ENCODE peak calls at places on chromosome 7, in seven cellular contexts. One of them, this sample, is unnamed.

GRCh38 chr7:133783276-133783675 is 343.9 kb upstream of the LRGUK start:
- DNase-seq in right atrium auricular region: no peak
- DNase-seq in mesendoderm: no peak
- DNase-seq in tibial nerve: no peak
- DNase-seq in ovary: no peak
- DNase-seq in CD8-positive, alpha-beta T cell: no peak
- DNase-seq in astrocyte: no peak
- DNase-seq in this sample: no peak

GRCh38 chr7:156515911-156516790 is 124.4 kb upstream of the RNF32 start:
- DNase-seq in right atrium auricular region: no peak
- DNase-seq in mesendoderm: no peak
- DNase-seq in tibial nerve: no peak
- DNase-seq in ovary: no peak
- DNase-seq in CD8-positive, alpha-beta T cell: no peak
- DNase-seq in astrocyte: no peak
- DNase-seq in this sample: no peak

GRCh38 chr7:144786522-144786921 is 49.3 kb downstream of the TPK1 start:
- DNase-seq in right atrium auricular region: no peak
- DNase-seq in mesendoderm: peak; percentile 40
- DNase-seq in tibial nerve: no peak
- DNase-seq in ovary: no peak
- DNase-seq in CD8-positive, alpha-beta T cell: no peak
- DNase-seq in astrocyte: no peak
- DNase-seq in this sample: no peak

GRCh38 chr7:2313450-2314208 is 612 bp downstream of the SNX8 start:
- DNase-seq in right atrium auricular region: no peak
- DNase-seq in mesendoderm: peak; percentile 13
- DNase-seq in tibial nerve: no peak
- DNase-seq in ovary: no peak
- DNase-seq in CD8-positive, alpha-beta T cell: no peak
- DNase-seq in astrocyte: no peak
- DNase-seq in this sample: peak; percentile 51

GRCh38 chr7:64887756-64888508 is 15.1 kb upstream of the ZNF273 start:
- DNase-seq in right atrium auricular region: peak; percentile 58
- DNase-seq in mesendoderm: peak; percentile 84
- DNase-seq in tibial nerve: no peak
- DNase-seq in ovary: no peak
- DNase-seq in CD8-positive, alpha-beta T cell: peak; percentile 70
- DNase-seq in astrocyte: no peak
- DNase-seq in this sample: no peak

GRCh38 chr7:16562456-16563220 is 36.0 kb downstream of the LRRC72 start:
- DNase-seq in right atrium auricular region: no peak
- DNase-seq in mesendoderm: no peak
- DNase-seq in tibial nerve: no peak
- DNase-seq in ovary: no peak
- DNase-seq in CD8-positive, alpha-beta T cell: no peak
- DNase-seq in astrocyte: no peak
- DNase-seq in this sample: no peak

GRCh38 chr7:137096607-137097006 is 228.2 kb downstream of the CHRM2 start:
- DNase-seq in right atrium auricular region: no peak
- DNase-seq in mesendoderm: no peak
- DNase-seq in tibial nerve: no peak
- DNase-seq in ovary: no peak
- DNase-seq in CD8-positive, alpha-beta T cell: no peak
- DNase-seq in astrocyte: peak; percentile 79
- DNase-seq in this sample: peak; percentile 29

GRCh38 chr7:23277359-23277989 is 21.7 kb upstream of the MALSU1 start:
- DNase-seq in right atrium auricular region: no peak
- DNase-seq in mesendoderm: peak; percentile 87
- DNase-seq in tibial nerve: no peak
- DNase-seq in ovary: no peak
- DNase-seq in CD8-positive, alpha-beta T cell: no peak
- DNase-seq in astrocyte: peak; percentile 43
- DNase-seq in this sample: peak; percentile 87

GRCh38 chr7:18305866-18306265 is 189.7 kb upstream of the HDAC9 start:
- DNase-seq in right atrium auricular region: no peak
- DNase-seq in mesendoderm: no peak
- DNase-seq in tibial nerve: no peak
- DNase-seq in ovary: no peak
- DNase-seq in CD8-positive, alpha-beta T cell: no peak
- DNase-seq in astrocyte: peak; percentile 29
- DNase-seq in this sample: no peak

GRCh38 chr7:121436136-121436535 is 40.0 kb upstream of the FAM3C start:
- DNase-seq in right atrium auricular region: no peak
- DNase-seq in mesendoderm: no peak
- DNase-seq in tibial nerve: no peak
- DNase-seq in ovary: no peak
- DNase-seq in CD8-positive, alpha-beta T cell: no peak
- DNase-seq in astrocyte: no peak
- DNase-seq in this sample: no peak

GRCh38 chr7:101171442-101171837 is 6.1 kb upstream of the VGF start:
- DNase-seq in right atrium auricular region: no peak
- DNase-seq in mesendoderm: peak; percentile 3
- DNase-seq in tibial nerve: no peak
- DNase-seq in ovary: no peak
- DNase-seq in CD8-positive, alpha-beta T cell: no peak
- DNase-seq in astrocyte: no peak
- DNase-seq in this sample: peak; percentile 37

GRCh38 chr7:122884186-122884585 is 2.1 kb downstream of the CADPS2 start:
- DNase-seq in right atrium auricular region: no peak
- DNase-seq in mesendoderm: no peak
- DNase-seq in tibial nerve: no peak
- DNase-seq in ovary: no peak
- DNase-seq in CD8-positive, alpha-beta T cell: no peak
- DNase-seq in astrocyte: no peak
- DNase-seq in this sample: no peak

GRCh38 chr7:80825499-80825898 is 93.4 kb downstream of the SEMA3C start:
- DNase-seq in right atrium auricular region: no peak
- DNase-seq in mesendoderm: no peak
- DNase-seq in tibial nerve: no peak
- DNase-seq in ovary: no peak
- DNase-seq in CD8-positive, alpha-beta T cell: no peak
- DNase-seq in astrocyte: no peak
- DNase-seq in this sample: no peak

GRCh38 chr7:101618916-101619315 is 10.2 kb downstream of the MYL10 start:
- DNase-seq in right atrium auricular region: no peak
- DNase-seq in mesendoderm: no peak
- DNase-seq in tibial nerve: no peak
- DNase-seq in ovary: no peak
- DNase-seq in CD8-positive, alpha-beta T cell: no peak
- DNase-seq in astrocyte: peak; percentile 13
- DNase-seq in this sample: peak; percentile 37

GRCh38 chr7:72435366-72435765 is 23.2 kb upstream of the CALN1 start:
- DNase-seq in right atrium auricular region: no peak
- DNase-seq in mesendoderm: no peak
- DNase-seq in tibial nerve: no peak
- DNase-seq in ovary: no peak
- DNase-seq in CD8-positive, alpha-beta T cell: no peak
- DNase-seq in astrocyte: no peak
- DNase-seq in this sample: no peak

GRCh38 chr7:12067156-12067831 is 143.8 kb upstream of the TMEM106B start:
- DNase-seq in right atrium auricular region: no peak
- DNase-seq in mesendoderm: peak; percentile 83
- DNase-seq in tibial nerve: no peak
- DNase-seq in ovary: no peak
- DNase-seq in CD8-positive, alpha-beta T cell: peak; percentile 76
- DNase-seq in astrocyte: peak; percentile 29
- DNase-seq in this sample: peak; percentile 85

GRCh38 chr7:121107923-121108498 is 119.5 kb downstream of the CPED1 start:
- DNase-seq in right atrium auricular region: no peak
- DNase-seq in mesendoderm: peak; percentile 69
- DNase-seq in tibial nerve: no peak
- DNase-seq in ovary: no peak
- DNase-seq in CD8-positive, alpha-beta T cell: no peak
- DNase-seq in astrocyte: peak; percentile 45
- DNase-seq in this sample: peak; percentile 93

GRCh38 chr7:96238474-96238873 is 83.4 kb downstream of the SLC25A13 start:
- DNase-seq in right atrium auricular region: no peak
- DNase-seq in mesendoderm: no peak
- DNase-seq in tibial nerve: no peak
- DNase-seq in ovary: no peak
- DNase-seq in CD8-positive, alpha-beta T cell: no peak
- DNase-seq in astrocyte: peak; percentile 31
- DNase-seq in this sample: no peak

GRCh38 chr7:47440320-47440719 is 141.6 kb downstream of the TNS3 start:
- DNase-seq in right atrium auricular region: no peak
- DNase-seq in mesendoderm: no peak
- DNase-seq in tibial nerve: no peak
- DNase-seq in ovary: no peak
- DNase-seq in CD8-positive, alpha-beta T cell: no peak
- DNase-seq in astrocyte: no peak
- DNase-seq in this sample: no peak

GRCh38 chr7:139075871-139076686 is 33.4 kb downstream of the ZC3HAV1 start:
- DNase-seq in right atrium auricular region: no peak
- DNase-seq in mesendoderm: peak; percentile 28
- DNase-seq in tibial nerve: no peak
- DNase-seq in ovary: no peak
- DNase-seq in CD8-positive, alpha-beta T cell: peak; percentile 31
- DNase-seq in astrocyte: no peak
- DNase-seq in this sample: no peak

GRCh38 chr7:35513828-35514227 is 181.1 kb downstream of the HERPUD2 start:
- DNase-seq in right atrium auricular region: no peak
- DNase-seq in mesendoderm: no peak
- DNase-seq in tibial nerve: no peak
- DNase-seq in ovary: no peak
- DNase-seq in CD8-positive, alpha-beta T cell: no peak
- DNase-seq in astrocyte: no peak
- DNase-seq in this sample: no peak

GRCh38 chr7:112337892-112338291 is 112.4 kb upstream of the IFRD1 start:
- DNase-seq in right atrium auricular region: no peak
- DNase-seq in mesendoderm: no peak
- DNase-seq in tibial nerve: no peak
- DNase-seq in ovary: no peak
- DNase-seq in CD8-positive, alpha-beta T cell: no peak
- DNase-seq in astrocyte: no peak
- DNase-seq in this sample: no peak

GRCh38 chr7:102469972-102470825 is 5.4 kb downstream of the LRWD1 start:
- DNase-seq in right atrium auricular region: no peak
- DNase-seq in mesendoderm: no peak
- DNase-seq in tibial nerve: no peak
- DNase-seq in ovary: peak; percentile 20
- DNase-seq in CD8-positive, alpha-beta T cell: no peak
- DNase-seq in astrocyte: no peak
- DNase-seq in this sample: no peak

GRCh38 chr7:110964770-110965169 is 126.2 kb upstream of the LRRN3 start:
- DNase-seq in right atrium auricular region: no peak
- DNase-seq in mesendoderm: no peak
- DNase-seq in tibial nerve: no peak
- DNase-seq in ovary: no peak
- DNase-seq in CD8-positive, alpha-beta T cell: no peak
- DNase-seq in astrocyte: peak; percentile 68
- DNase-seq in this sample: peak; percentile 52

GRCh38 chr7:127258111-127258510 is 5.4 kb upstream of the GRM8 start:
- DNase-seq in right atrium auricular region: no peak
- DNase-seq in mesendoderm: peak; percentile 79
- DNase-seq in tibial nerve: no peak
- DNase-seq in ovary: no peak
- DNase-seq in CD8-positive, alpha-beta T cell: no peak
- DNase-seq in astrocyte: no peak
- DNase-seq in this sample: no peak

GRCh38 chr7:19957664-19958063 is 184.2 kb upstream of the TMEM196 start:
- DNase-seq in right atrium auricular region: no peak
- DNase-seq in mesendoderm: no peak
- DNase-seq in tibial nerve: no peak
- DNase-seq in ovary: no peak
- DNase-seq in CD8-positive, alpha-beta T cell: no peak
- DNase-seq in astrocyte: peak; percentile 45
- DNase-seq in this sample: no peak

GRCh38 chr7:13411641-13412040 is 577.8 kb downstream of the ETV1 start:
- DNase-seq in right atrium auricular region: no peak
- DNase-seq in mesendoderm: no peak
- DNase-seq in tibial nerve: no peak
- DNase-seq in ovary: no peak
- DNase-seq in CD8-positive, alpha-beta T cell: no peak
- DNase-seq in astrocyte: no peak
- DNase-seq in this sample: no peak
- H3K4me1 ChIP-seq in right atrium auricular region: no peaks in the 10 kb centered on the region
- H3K4me1 ChIP-seq in mesendoderm: no peaks in the 10 kb centered on the region
- H3K4me1 ChIP-seq in tibial nerve: no peaks in the 10 kb centered on the region
- H3K4me1 ChIP-seq in ovary: no peaks in the 10 kb centered on the region
- H3K4me1 ChIP-seq in CD8-positive, alpha-beta T cell: no peaks in the 10 kb centered on the region
- H3K4me1 ChIP-seq in astrocyte: peaks cover 3% of the 10 kb centered on the region
- H3K4me1 ChIP-seq in this sample: no peaks in the 10 kb centered on the region

GRCh38 chr7:30147223-30147622 is 12.4 kb downstream of the MTURN start:
- DNase-seq in right atrium auricular region: no peak
- DNase-seq in mesendoderm: no peak
- DNase-seq in tibial nerve: no peak
- DNase-seq in ovary: no peak
- DNase-seq in CD8-positive, alpha-beta T cell: peak; percentile 60
- DNase-seq in astrocyte: no peak
- DNase-seq in this sample: no peak
- H3K4me1 ChIP-seq in right atrium auricular region: peaks cover 35% of the 10 kb centered on the region
- H3K4me1 ChIP-seq in mesendoderm: no peaks in the 10 kb centered on the region
- H3K4me1 ChIP-seq in tibial nerve: peaks cover 57% of the 10 kb centered on the region
- H3K4me1 ChIP-seq in ovary: peaks cover 2% of the 10 kb centered on the region
- H3K4me1 ChIP-seq in CD8-positive, alpha-beta T cell: peaks cover 15% of the 10 kb centered on the region
- H3K4me1 ChIP-seq in astrocyte: peaks cover 15% of the 10 kb centered on the region
- H3K4me1 ChIP-seq in this sample: peaks cover 49% of the 10 kb centered on the region

GRCh38 chr7:158611541-158611940 is 23.9 kb upstream of the PTPRN2 start:
- DNase-seq in right atrium auricular region: no peak
- DNase-seq in mesendoderm: no peak
- DNase-seq in tibial nerve: no peak
- DNase-seq in ovary: no peak
- DNase-seq in CD8-positive, alpha-beta T cell: no peak
- DNase-seq in astrocyte: no peak
- DNase-seq in this sample: no peak
- H3K4me1 ChIP-seq in right atrium auricular region: no peaks in the 10 kb centered on the region
- H3K4me1 ChIP-seq in mesendoderm: no peaks in the 10 kb centered on the region
- H3K4me1 ChIP-seq in tibial nerve: no peaks in the 10 kb centered on the region
- H3K4me1 ChIP-seq in ovary: no peaks in the 10 kb centered on the region
- H3K4me1 ChIP-seq in CD8-positive, alpha-beta T cell: no peaks in the 10 kb centered on the region
- H3K4me1 ChIP-seq in astrocyte: no peaks in the 10 kb centered on the region
- H3K4me1 ChIP-seq in this sample: peaks cover 8% of the 10 kb centered on the region

GRCh38 chr7:148699772-148700629 is 1.3 kb downstream of the CUL1 start:
- DNase-seq in right atrium auricular region: no peak
- DNase-seq in mesendoderm: peak; percentile 69
- DNase-seq in tibial nerve: no peak
- DNase-seq in ovary: no peak
- DNase-seq in CD8-positive, alpha-beta T cell: no peak
- DNase-seq in astrocyte: peak; percentile 48
- DNase-seq in this sample: peak; percentile 72

GRCh38 chr7:148699024-148699771 is 495 bp downstream of the CUL1 start:
- DNase-seq in right atrium auricular region: peak; percentile 64
- DNase-seq in mesendoderm: peak; percentile 72
- DNase-seq in tibial nerve: peak; percentile 36
- DNase-seq in ovary: peak; percentile 73
- DNase-seq in CD8-positive, alpha-beta T cell: peak; percentile 75
- DNase-seq in astrocyte: peak; percentile 38
- DNase-seq in this sample: peak; percentile 82

GRCh38 chr7:148700693-148701092 is 2.0 kb downstream of the CUL1 start:
- DNase-seq in right atrium auricular region: no peak
- DNase-seq in mesendoderm: peak; percentile 39
- DNase-seq in tibial nerve: no peak
- DNase-seq in ovary: no peak
- DNase-seq in CD8-positive, alpha-beta T cell: no peak
- DNase-seq in astrocyte: peak; percentile 56
- DNase-seq in this sample: peak; percentile 72

GRCh38 chr7:148702876-148703670 is 4.4 kb downstream of the CUL1 start:
- DNase-seq in right atrium auricular region: no peak
- DNase-seq in mesendoderm: no peak
- DNase-seq in tibial nerve: no peak
- DNase-seq in ovary: no peak
- DNase-seq in CD8-positive, alpha-beta T cell: no peak
- DNase-seq in astrocyte: no peak
- DNase-seq in this sample: no peak

GRCh38 chr7:148701414-148701813 is 2.7 kb downstream of the CUL1 start:
- DNase-seq in right atrium auricular region: no peak
- DNase-seq in mesendoderm: peak; percentile 55
- DNase-seq in tibial nerve: no peak
- DNase-seq in ovary: no peak
- DNase-seq in CD8-positive, alpha-beta T cell: no peak
- DNase-seq in astrocyte: no peak
- DNase-seq in this sample: peak; percentile 23
- H3K4me1 ChIP-seq in right atrium auricular region: peaks cover 71% of the 10 kb centered on the region
- H3K4me1 ChIP-seq in mesendoderm: peaks cover 9% of the 10 kb centered on the region
- H3K4me1 ChIP-seq in tibial nerve: peaks cover 74% of the 10 kb centered on the region
- H3K4me1 ChIP-seq in ovary: peaks cover 20% of the 10 kb centered on the region
- H3K4me1 ChIP-seq in CD8-positive, alpha-beta T cell: peaks cover 62% of the 10 kb centered on the region
- H3K4me1 ChIP-seq in astrocyte: peaks cover 28% of the 10 kb centered on the region
- H3K4me1 ChIP-seq in this sample: peaks cover 38% of the 10 kb centered on the region